ENCODE peak calls at places on chromosomes 13 and 19, in eight cellular contexts. V is sigmoid colon; C is adrenal gland; M is fibroblast of villous mesenchyme; J is fibroblast of mammary gland; A is astrocyte of the spinal cord; S is CD8-positive, alpha-beta T cell; U is transverse colon. B is an unnamed sample.

GRCh38 chr19:14002571-14003278 is 3.4 kb downstream of the RFX1 start:
- DNase-seq in V (no peak), C (no peak), M (no peak), J (no peak), A (no peak), S (peak; percentile 45), U (no peak), B (no peak)

GRCh38 chr19:13051581-13052165 is 51.0 kb downstream of the LYL1 start:
- DNase-seq in V (peak; percentile 85), C (peak; percentile 51), M (peak; percentile 78), J (no peak), A (peak; percentile 62), S (no peak), U (peak; percentile 76), B (no peak)

GRCh38 chr13:30744056-30744684 is 8.8 kb downstream of the ALOX5AP start:
- DNase-seq in V (no peak), C (peak; percentile 65), M (peak; percentile 67), J (peak; percentile 58), A (peak; percentile 50), S (peak; percentile 94), U (peak; percentile 71), B (peak; percentile 93)

GRCh38 chr19:47507031-47507430 is 7.8 kb downstream of the NAPA start:
- DNase-seq in V (no peak), C (peak; percentile 73), M (no peak), J (no peak), A (no peak), S (no peak), U (no peak), B (no peak)

GRCh38 chr13:99630269-99630898 is 129.1 kb downstream of the TM9SF2 start:
- DNase-seq in V (no peak), C (no peak), M (no peak), J (no peak), A (no peak), S (no peak), U (no peak), B (no peak)

GRCh38 chr13:70960841-70961443 is 852.7 kb upstream of the KLHL1 start:
- DNase-seq in V (no peak), C (no peak), M (peak; percentile 30), J (peak; percentile 28), A (peak; percentile 52), S (no peak), U (no peak), B (no peak)

GRCh38 chr13:64937302-64937701 is 2292.8 kb downstream of the PCDH9 start:
- DNase-seq in V (no peak), C (no peak), M (no peak), J (no peak), A (no peak), S (no peak), U (no peak), B (no peak)

GRCh38 chr19:49231389-49231788 is 73.8 kb downstream of the TRPM4 start:
- DNase-seq in V (no peak), C (no peak), M (no peak), J (no peak), A (no peak), S (no peak), U (no peak), B (no peak)

GRCh38 chr13:106567421-106568224 is at the start of gene ARGLU1:
- DNase-seq in V (peak; percentile 95), C (peak; percentile 96), M (peak; percentile 92), J (no peak), A (peak; percentile 92), S (peak; percentile 92), U (peak; percentile 96), B (peak; percentile 98)

GRCh38 chr19:40718774-40719391 is 2.0 kb downstream of the ITPKC start:
- DNase-seq in V (peak; percentile 89), C (peak; percentile 81), M (peak; percentile 69), J (peak; percentile 67), A (peak; percentile 48), S (no peak), U (peak; percentile 93), B (peak; percentile 82)

GRCh38 chr13:73259061-73259908 is 200.5 kb downstream of the KLF5 start:
- DNase-seq in V (peak; percentile 72), C (no peak), M (peak; percentile 84), J (no peak), A (no peak), S (no peak), U (no peak), B (no peak)

GRCh38 chr19:48319647-48320537 is 5.5 kb upstream of the EMP3 start:
- DNase-seq in V (peak; percentile 90), C (peak; percentile 87), M (peak; percentile 84), J (peak; percentile 80), A (peak; percentile 79), S (peak; percentile 77), U (peak; percentile 91), B (peak; percentile 95)

GRCh38 chr19:32406161-32407003 is 812 bp downstream of the DPY19L3 start:
- DNase-seq in V (no peak), C (no peak), M (no peak), J (no peak), A (peak; percentile 10), S (no peak), U (no peak), B (no peak)

GRCh38 chr19:5823579-5824281 is 15.8 kb downstream of the FUT6 start:
- DNase-seq in V (no peak), C (no peak), M (no peak), J (no peak), A (no peak), S (no peak), U (peak; percentile 54), B (no peak)

GRCh38 chr19:30719991-30720329 is 347.8 kb downstream of the ZNF536 start:
- DNase-seq in V (no peak), C (peak; percentile 55), M (no peak), J (no peak), A (no peak), S (no peak), U (no peak), B (no peak)

GRCh38 chr19:40811478-40812341 is 12.7 kb downstream of the EGLN2 start:
- DNase-seq in V (no peak), C (no peak), M (no peak), J (no peak), A (no peak), S (peak; percentile 63), U (no peak), B (peak; percentile 84)

GRCh38 chr19:41437944-41438574 is 1.7 kb downstream of the DMAC2 start:
- DNase-seq in V (peak; percentile 38), C (no peak), M (no peak), J (no peak), A (no peak), S (no peak), U (no peak), B (no peak)

GRCh38 chr13:40464991-40465390 is 201.4 kb downstream of the FOXO1 start:
- DNase-seq in V (no peak), C (no peak), M (no peak), J (no peak), A (no peak), S (no peak), U (no peak), B (no peak)

DNA sequence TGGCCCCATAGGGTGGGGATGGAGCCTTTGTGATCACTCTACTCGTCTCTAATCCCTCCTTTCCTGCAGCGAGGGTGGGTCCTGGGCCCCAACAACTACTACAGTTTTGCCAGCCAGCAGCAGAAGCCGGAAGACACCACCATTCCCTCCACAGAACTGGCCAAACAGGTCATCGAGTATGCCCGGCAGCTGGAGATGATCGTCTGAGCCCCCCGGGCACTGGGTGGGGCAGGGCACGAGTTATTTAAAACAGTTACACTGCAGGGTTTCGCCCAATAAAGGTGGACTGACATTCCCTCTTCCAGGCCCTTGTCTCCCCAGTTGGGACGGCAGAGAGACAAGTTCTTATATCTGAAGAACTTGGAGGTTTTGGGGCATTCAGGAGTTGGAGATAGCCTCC is 4.7 kb downstream of the GGN start:
- DNase-seq in V (no peak), C (no peak), M (no peak), J (no peak), A (no peak), S (no peak), U (no peak), B (no peak)
- TF ChIP-seq CTCF in V (no peak), C (no peak), M (no peak), J (no peak), A (no peak), S (no peak), U (no peak), B (no peak)

GRCh38 chr19:2719232-2719735 is 1.9 kb downstream of the DIRAS1 start:
- DNase-seq in V (peak; percentile 32), C (no peak), M (no peak), J (no peak), A (no peak), S (no peak), U (no peak), B (no peak)

GRCh38 chr19:2720777-2721569 is at the start of gene DIRAS1:
- DNase-seq in V (peak; percentile 51), C (no peak), M (no peak), J (no peak), A (no peak), S (no peak), U (no peak), B (no peak)

GRCh38 chr19:2721570-2722540 is 683 bp upstream of the DIRAS1 start:
- DNase-seq in V (no peak), C (no peak), M (no peak), J (no peak), A (no peak), S (no peak), U (no peak), B (no peak)

GRCh38 chr19:2717638-2718541 is 3.3 kb downstream of the DIRAS1 start:
- DNase-seq in V (peak; percentile 50), C (no peak), M (no peak), J (no peak), A (no peak), S (no peak), U (no peak), B (no peak)

GRCh38 chr19:2719910-2720776 is 1.0 kb downstream of the DIRAS1 start:
- DNase-seq in V (peak; percentile 64), C (no peak), M (no peak), J (peak; percentile 35), A (no peak), S (no peak), U (no peak), B (peak; percentile 71)
- TF ChIP-seq CTCF in V (no peak), C (no peak), M (no peak), J (no peak), A (peak; percentile 15), S (no peak), U (no peak), B (no peak)

GRCh38 chr13:62357887-62358645 is 942.4 kb upstream of the PCDH20 start:
- DNase-seq in V (no peak), C (no peak), M (peak; percentile 0), J (peak; percentile 51), A (peak; percentile 54), S (no peak), U (no peak), B (no peak)
- TF ChIP-seq CTCF in V (no peak), C (no peak), M (no peak), J (peak; percentile 49), A (peak; percentile 65), S (no peak), U (no peak), B (no peak)

GRCh38 chr13:112917731-112918130 is 51.3 kb upstream of the MCF2L start:
- DNase-seq in V (peak; percentile 38), C (no peak), M (no peak), J (no peak), A (no peak), S (no peak), U (no peak), B (no peak)
- TF ChIP-seq CTCF in V (no peak), C (no peak), M (no peak), J (no peak), A (no peak), S (no peak), U (no peak), B (no peak)